ENCODE peak calls at places on chromosomes 2 and 18, in five cellular contexts. X is choroid plexus epithelial cell, Y is cardiac muscle cell, V is bronchial epithelial cell, K is brain microvascular endothelial cell. E is an unnamed sample.

GRCh38 chr2:171210216-171210863 is 49.6 kb upstream of the TLK1 start:
- DNase-seq in Y (no peak), K (no peak), X (no peak), V (no peak), E (no peak)

GRCh38 chr2:226798422-226799210 is 1.0 kb downstream of the IRS1 start:
- DNase-seq in K (peak; percentile 28), V (no peak), Y (peak; percentile 53), X (peak; percentile 73), E (peak; percentile 62)

GRCh38 chr2:5391361-5391760 is 300.8 kb upstream of the SOX11 start:
- DNase-seq in K (no peak), V (no peak), X (no peak), Y (peak; percentile 31), E (no peak)

GRCh38 chr2:187117483-187117882 is 268.5 kb upstream of the ZSWIM2 start:
- DNase-seq in K (no peak), X (peak; percentile 9), V (no peak), Y (no peak), E (peak; percentile 20)

GRCh38 chr2:105776560-105776928 is 31.8 kb downstream of the NCK2 start:
- DNase-seq in Y (no peak), X (no peak), K (no peak), V (no peak), E (no peak)

GRCh38 chr2:236223675-236224074 is 40.5 kb downstream of the ASB18 start:
- DNase-seq in V (no peak), K (no peak), Y (no peak), X (no peak), E (no peak)

GRCh38 chr2:74690571-74690970 is 36.5 kb downstream of the SEMA4F start:
- DNase-seq in X (peak; percentile 78), V (peak; percentile 74), K (peak; percentile 52), Y (peak; percentile 70), E (peak; percentile 83)

GRCh38 chr2:40384714-40385113 is 67.2 kb downstream of the SLC8A1 start:
- DNase-seq in K (no peak), Y (no peak), X (peak; percentile 93), V (peak; percentile 83), E (peak; percentile 79)

GRCh38 chr2:11652555-11652954 is 17.4 kb downstream of the NTSR2 start:
- DNase-seq in K (no peak), X (no peak), V (no peak), Y (no peak), E (no peak)

GRCh38 chr2:81247648-81248047 is 943.1 kb upstream of the LRRTM1 start:
- DNase-seq in V (no peak), K (no peak), Y (no peak), X (no peak), E (no peak)

GRCh38 chr2:190450363-190450762 is 42.2 kb downstream of the MFSD6 start:
- DNase-seq in K (no peak), V (no peak), Y (no peak), X (no peak), E (no peak)

GRCh38 chr2:128736689-128737545 is 418.2 kb upstream of the HS6ST1 start:
- DNase-seq in X (peak; percentile 92), Y (peak; percentile 87), V (peak; percentile 40), K (peak; percentile 72), E (peak; percentile 86)

GRCh38 chr2:171513719-171514160 is 8.5 kb upstream of the CYBRD1 start:
- DNase-seq in Y (peak; percentile 44), K (no peak), V (no peak), X (no peak), E (no peak)

GRCh38 chr2:122191331-122191730 is 435.9 kb downstream of the TSN start:
- DNase-seq in X (peak; percentile 12), K (peak; percentile 7), V (peak; percentile 30), Y (peak; percentile 77), E (peak; percentile 63)

GRCh38 chr2:120219291-120219690 is 3.9 kb downstream of the TMEM185B start:
- DNase-seq in V (no peak), Y (no peak), X (no peak), K (no peak), E (no peak)

GRCh38 chr2:53490659-53491058 is 276.9 kb upstream of the CHAC2 start:
- DNase-seq in K (peak; percentile 41), X (peak; percentile 19), V (peak; percentile 17), Y (no peak), E (peak; percentile 7)

GRCh38 chr2:226611944-226612318 is 187.7 kb downstream of the IRS1 start:
- DNase-seq in V (peak; percentile 97), Y (no peak), X (peak; percentile 36), K (no peak), E (peak; percentile 74)

GRCh38 chr18:46352520-46353250 is 248.5 kb downstream of the HAUS1 start:
- DNase-seq in K (no peak), V (peak; percentile 15), X (no peak), Y (no peak), E (no peak)

GRCh38 chr2:20172273-20173052 is 52.5 kb downstream of the SDC1 start:
- DNase-seq in V (peak; percentile 95), X (no peak), K (no peak), Y (no peak), E (no peak)

GRCh38 chr2:223048519-223048918 is 3.5 kb upstream of the KCNE4 start:
- DNase-seq in V (no peak), Y (no peak), K (no peak), X (no peak), E (no peak)

GRCh38 chr2:74702001-74702715 is 48.1 kb downstream of the SEMA4F start:
- DNase-seq in K (no peak), Y (no peak), X (no peak), V (no peak), E (no peak)

GRCh38 chr2:206311026-206311425 is 36.6 kb downstream of the ZDBF2 start:
- DNase-seq in K (no peak), V (no peak), Y (no peak), X (no peak), E (no peak)

GRCh38 chr2:53787255-53787910 is 539 bp downstream of the ERLEC1 start:
- DNase-seq in X (peak; percentile 46), Y (peak; percentile 13), K (peak; percentile 10), V (peak; percentile 50), E (no peak)

GRCh38 chr2:3575534-3576324 is 669 bp downstream of the RPS7 start:
- DNase-seq in Y (peak; percentile 23), X (peak; percentile 29), V (no peak), K (no peak), E (no peak)

GRCh38 chr2:8525582-8526402 is 156.1 kb upstream of the ID2 start:
- DNase-seq in K (peak; percentile 16), Y (peak; percentile 85), V (peak; percentile 35), X (peak; percentile 38), E (peak; percentile 10)

GRCh38 chr2:195848119-195848899 is 191.3 kb downstream of the SLC39A10 start:
- DNase-seq in X (no peak), Y (no peak), K (no peak), V (no peak), E (no peak)

GRCh38 chr2:112156152-112156986 is 18.2 kb downstream of the FBLN7 start:
- DNase-seq in K (peak; percentile 62), X (peak; percentile 60), V (peak; percentile 18), Y (no peak), E (peak; percentile 53)

GRCh38 chr2:172972005-172972619 is 103.5 kb upstream of the MAP3K20 start:
- DNase-seq in X (peak; percentile 72), V (peak; percentile 59), Y (peak; percentile 64), K (peak; percentile 42), E (peak; percentile 55)

GRCh38 chr18:8998481-8999217 is 103.8 kb upstream of the NDUFV2 start:
- DNase-seq in Y (no peak), K (no peak), X (peak; percentile 50), V (peak; percentile 30), E (peak; percentile 54)

GRCh38 chr2:171244970-171245782 is 84.5 kb upstream of the TLK1 start:
- DNase-seq in K (peak; percentile 9), V (peak; percentile 67), X (peak; percentile 61), Y (no peak), E (peak; percentile 25)

GRCh38 chr2:219045937-219046550 is 4.7 kb upstream of the CFAP65 start:
- DNase-seq in K (peak; percentile 18), V (peak; percentile 18), Y (peak; percentile 82), X (peak; percentile 56), E (peak; percentile 47)

GRCh38 chr2:183059561-183059960 is 19.0 kb upstream of the DUSP19 start:
- DNase-seq in Y (no peak), X (peak; percentile 88), K (peak; percentile 70), V (peak; percentile 95), E (peak; percentile 76)

GRCh38 chr2:64938607-64939285 is 50.5 kb upstream of the SLC1A4 start:
- DNase-seq in V (no peak), X (no peak), Y (no peak), K (no peak), E (no peak)

GRCh38 chr2:64937341-64938230 is 51.6 kb upstream of the SLC1A4 start:
- DNase-seq in V (no peak), Y (no peak), X (no peak), K (no peak), E (no peak)

GRCh38 chr2:64941143-64941542 is 48.1 kb upstream of the SLC1A4 start:
- DNase-seq in V (no peak), X (no peak), K (no peak), Y (no peak), E (no peak)

GRCh38 chr2:64941751-64942150 is 47.4 kb upstream of the SLC1A4 start:
- DNase-seq in K (no peak), V (no peak), Y (no peak), X (no peak), E (no peak)

DNA sequence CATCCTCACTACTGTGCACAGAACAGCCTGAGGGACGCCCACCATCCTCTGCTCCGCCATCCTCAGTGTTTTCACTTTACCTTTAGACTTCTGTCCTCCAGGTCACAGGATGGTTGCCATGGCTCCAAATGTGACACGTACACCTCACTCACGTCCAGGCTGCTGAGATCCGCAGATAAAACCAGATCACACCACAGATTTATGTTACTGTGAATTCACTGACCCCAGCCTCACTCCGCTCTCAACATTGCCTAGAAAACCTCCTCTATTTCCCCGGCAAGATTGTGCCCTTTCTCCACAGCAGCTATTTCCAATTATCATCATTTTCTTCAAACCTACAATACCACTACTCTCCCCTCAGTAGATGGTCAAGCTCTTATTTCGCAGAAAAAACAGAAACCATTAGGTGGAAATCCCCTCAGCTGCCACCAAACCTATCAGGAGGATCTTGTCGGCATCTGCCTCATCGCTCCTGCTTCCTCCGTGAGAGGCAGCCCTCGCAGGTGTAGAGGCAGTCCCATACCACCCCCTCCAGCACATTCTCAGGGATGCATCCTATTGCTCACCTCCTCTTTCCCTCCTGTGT is 49.8 kb upstream of the SLC1A4 start:
- DNase-seq in V (no peak), K (no peak), Y (no peak), X (no peak), E (no peak)
- H3K4me3 ChIP-seq in V (no peak overlapping the region), K (no peak overlapping the region), Y (no peak overlapping the region), X (no peak overlapping the region), E (no peak overlapping the region)

DNA sequence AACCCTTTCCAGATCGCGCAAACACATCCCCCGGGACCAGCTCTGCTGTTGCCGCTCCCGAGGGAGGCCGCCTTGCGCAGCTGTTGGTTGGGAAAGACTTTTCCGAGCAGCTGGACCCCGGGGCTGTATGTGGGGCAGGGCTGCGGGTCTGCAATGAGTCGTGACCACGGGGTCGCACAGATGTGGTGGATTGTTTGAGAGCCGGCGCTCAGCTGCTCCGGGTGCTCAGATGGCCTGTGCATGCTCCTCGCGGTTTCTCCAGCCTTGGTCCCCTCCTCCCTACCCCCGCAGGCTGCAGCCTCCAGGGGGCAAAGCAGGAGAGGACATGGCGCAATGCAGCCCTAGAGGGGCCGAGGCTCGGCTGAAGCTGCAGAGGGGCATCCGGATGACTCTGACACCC is 105.2 kb upstream of the OTOS start:
- DNase-seq in V (no peak), X (peak; percentile 61), Y (no peak), K (no peak), E (peak; percentile 25)
- TF ChIP-seq CTCF in V (no peak), X (peak; percentile 23), Y (no peak), K (peak; percentile 46), E (no peak)

GRCh38 chr2:129766159-129766485 is 213.3 kb upstream of the RAB6C start:
- DNase-seq in V (no peak), K (no peak), X (no peak), Y (no peak), E (no peak)
- H3K4me3 ChIP-seq in V (no peak overlapping the region), K (no peak overlapping the region), X (no peak overlapping the region), Y (no peak overlapping the region), E (no peak overlapping the region)

GRCh38 chr2:65432227-65433190 is at the start of gene SPRED2:
- DNase-seq in V (peak; percentile 89), X (peak; percentile 98), Y (peak; percentile 93), K (peak; percentile 94), E (peak; percentile 98)
- TF ChIP-seq CTCF in V (peak; percentile 6), X (peak; percentile 5), Y (peak; percentile 7), K (no peak), E (no peak)